ENCODE peak calls at places on chromosomes 2 and 18, in five cellular contexts. R is cardiac muscle cell, D is lung, E is astrocyte of the spinal cord, H is BJ. S is an unnamed sample.

GRCh38 chr2:218093879-218094278 is 24.8 kb downstream of the RUFY4 start:
- DNase-seq in R (no peak), D (no peak), E (no peak), H (no peak), S (no peak)

GRCh38 chr2:187360286-187360685 is 87.8 kb downstream of the CALCRL start:
- DNase-seq in R (no peak), D (no peak), E (no peak), H (no peak), S (no peak)

GRCh38 chr2:102278720-102279390 is 32.5 kb upstream of the IL1RL1 start:
- DNase-seq in R (no peak), D (no peak), E (no peak), H (no peak), S (no peak)

GRCh38 chr2:128421861-128422311 is 103.2 kb upstream of the HS6ST1 start:
- DNase-seq in R (no peak), D (peak), E (no peak), H (no peak), S (peak)

GRCh38 chr2:23293063-23293462 is 91.9 kb upstream of the KLHL29 start:
- DNase-seq in R (peak), D (no peak), E (no peak), H (no peak), S (no peak)

GRCh38 chr18:60146220-60146960 is 226.2 kb downstream of the MC4R start:
- DNase-seq in R (no peak), D (no peak), E (peak), H (no peak), S (no peak)

GRCh38 chr2:18253686-18254197 is 306.7 kb downstream of the RDH14 start:
- DNase-seq in R (no peak), D (no peak), E (no peak), H (no peak), S (no peak)

GRCh38 chr2:118557791-118558190 is 289.7 kb downstream of the EN1 start:
- DNase-seq in R (no peak), D (no peak), E (no peak), H (no peak), S (no peak)

GRCh38 chr2:29012211-29012681 is 31.1 kb downstream of the TOGARAM2 start:
- DNase-seq in R (peak), D (peak), E (peak), H (no peak), S (no peak)

GRCh38 chr18:35616664-35617423 is 35.3 kb downstream of the GALNT1 start:
- DNase-seq in R (peak), D (peak), E (peak), H (peak), S (no peak)

GRCh38 chr2:160105366-160105765 is 43.0 kb upstream of the PLA2R1 start:
- DNase-seq in R (no peak), D (no peak), E (no peak), H (no peak), S (no peak)

GRCh38 chr18:79857082-79857661 is 59.4 kb downstream of the KCNG2 start:
- DNase-seq in R (peak), D (no peak), E (peak), H (no peak), S (peak)

GRCh38 chr2:140526575-140526974 is 1604.2 kb downstream of the LRP1B start:
- DNase-seq in R (peak), D (no peak), E (peak), H (no peak), S (no peak)

GRCh38 chr2:204115692-204116091 is 179.1 kb downstream of the ICOS start:
- DNase-seq in R (no peak), D (no peak), E (no peak), H (no peak), S (no peak)

GRCh38 chr2:190519975-190520767 is 14.4 kb downstream of the NEMP2 start:
- DNase-seq in R (no peak), D (no peak), E (no peak), H (no peak), S (no peak)

GRCh38 chr2:24543252-24543651 is 52.2 kb downstream of the NCOA1 start:
- DNase-seq in R (no peak), D (no peak), E (no peak), H (no peak), S (no peak)

GRCh38 chr18:6145645-6146308 is 250.5 kb upstream of the TMEM200C start:
- DNase-seq in R (no peak), D (no peak), E (no peak), H (no peak), S (no peak)

GRCh38 chr18:10230072-10230471 is 224.4 kb upstream of the APCDD1 start:
- DNase-seq in R (peak), D (no peak), E (peak), H (peak), S (no peak)
- TF ChIP-seq CTCF in R (peak), D (no peak), E (peak), H (peak), S (no peak)

GRCh38 chr2:46299365-46300263 is 2.4 kb downstream of the EPAS1 start:
- DNase-seq in R (peak), D (peak), E (peak), H (peak), S (peak)
- TF ChIP-seq CTCF in R (no peak), D (no peak), E (peak), H (peak), S (no peak)

DNA sequence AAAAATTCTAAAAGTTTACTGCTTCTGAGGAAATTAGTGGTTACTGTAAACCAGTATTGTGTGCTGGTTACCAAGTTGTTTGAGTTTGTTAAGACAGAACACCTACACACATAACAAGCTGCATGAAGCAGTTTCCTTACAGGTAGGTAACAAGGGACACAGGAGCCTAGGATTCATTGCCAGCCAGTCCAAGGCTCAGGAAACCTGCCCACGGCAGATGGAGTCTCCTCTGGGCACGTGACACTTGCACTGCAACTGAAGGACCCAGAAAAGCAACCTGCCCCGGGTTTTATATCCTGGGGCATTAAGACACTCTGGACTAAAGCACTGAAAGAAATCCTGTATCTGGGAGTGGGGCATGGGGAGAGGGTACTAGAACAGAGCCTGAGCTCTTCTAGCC is 639.3 kb downstream of the ADCYAP1 start:
- DNase-seq in R (no peak), D (no peak), E (no peak), H (no peak), S (no peak)
- TF ChIP-seq CTCF in R (no peak), D (no peak), E (no peak), H (no peak), S (no peak)

GRCh38 chr2:75130171-75130570 is 69.1 kb downstream of the TACR1 start:
- DNase-seq in R (no peak), D (no peak), E (no peak), H (no peak), S (no peak)
- TF ChIP-seq CTCF in R (peak), D (no peak), E (peak), H (peak), S (no peak)

DNA sequence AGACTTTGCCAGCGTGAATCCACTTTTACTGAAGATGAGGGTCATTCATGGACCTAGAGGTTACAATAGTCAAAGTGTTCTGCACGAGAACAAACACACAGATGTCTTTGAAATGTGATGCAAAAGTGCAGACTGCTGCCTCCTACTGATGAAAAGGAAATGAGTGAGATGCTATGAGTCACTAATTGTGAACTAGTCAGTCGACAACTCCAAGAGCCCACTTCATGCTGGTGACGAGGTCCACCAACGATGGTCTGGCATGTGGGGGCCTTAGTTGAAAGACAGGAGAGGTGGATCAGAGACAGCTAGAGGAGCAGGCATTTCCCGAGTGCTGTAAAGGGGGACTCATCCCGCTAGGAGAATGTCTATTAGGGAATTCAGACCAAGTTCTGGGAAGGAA is 17.1 kb upstream of the ZNF236 start:
- DNase-seq in R (peak), D (no peak), E (peak), H (no peak), S (no peak)
- TF ChIP-seq CTCF in R (peak), D (no peak), E (no peak), H (no peak), S (no peak)

GRCh38 chr2:241509408-241509784 is 1.0 kb upstream of the STK25 start:
- DNase-seq in R (no peak), D (no peak), E (no peak), H (no peak), S (no peak)

GRCh38 chr2:241506793-241507429 is 1.5 kb downstream of the STK25 start:
- DNase-seq in R (no peak), D (no peak), E (no peak), H (no peak), S (no peak)

GRCh38 chr2:241508240-241508509 is 209 bp downstream of the STK25 start:
- DNase-seq in R (no peak), D (peak), E (no peak), H (no peak), S (no peak)

GRCh38 chr2:241508510-241509407 is at the start of gene STK25:
- DNase-seq in R (peak), D (peak), E (peak), H (peak), S (peak)

GRCh38 chr2:241507430-241508239 is 749 bp downstream of the STK25 start:
- DNase-seq in R (peak), D (no peak), E (peak), H (no peak), S (no peak)
- TF ChIP-seq CTCF in R (peak), D (no peak), E (peak), H (peak), S (no peak)

GRCh38 chr2:43400508-43400907 is 174.1 kb upstream of the ZFP36L2 start:
- DNase-seq in R (no peak), D (no peak), E (no peak), H (no peak), S (no peak)
- TF ChIP-seq CTCF in R (no peak), D (no peak), E (no peak), H (no peak), S (no peak)

S was measured in coronary artery.